ENCODE peak calls at places on chromosomes 5 and 9, in seven cellular contexts. T is GM12891, S is GM12878, E is H1, F is HepG2, Z is K562, N is SK-N-SH. U is an unnamed sample.

GRCh38 chr5:126106032-126106431 is 317.2 kb upstream of the GRAMD2B start:
- DNase-seq in T (no peak), S (no peak), E (no peak), F (no peak), Z (no peak), N (no peak), U (no peak)

GRCh38 chr5:32170303-32171170 is 3.6 kb downstream of the GOLPH3 start:
- DNase-seq in T (no peak), S (no peak), E (no peak), F (no peak), Z (no peak), N (peak; percentile 45), U (no peak)

GRCh38 chr9:132182609-132183073 is 20.8 kb downstream of the NTNG2 start:
- DNase-seq in T (no peak), S (no peak), E (no peak), F (no peak), Z (no peak), N (peak; percentile 81), U (no peak)

GRCh38 chr9:6833518-6834192 is 75.9 kb downstream of the KDM4C start:
- DNase-seq in T (no peak), S (no peak), E (no peak), F (no peak), Z (no peak), N (no peak), U (no peak)

GRCh38 chr5:26763151-26763550 is 275.2 kb downstream of the CDH9 start:
- DNase-seq in T (no peak), S (no peak), E (no peak), F (no peak), Z (no peak), N (no peak), U (no peak)

GRCh38 chr5:128480158-128480557 is 57.9 kb downstream of the FBN2 start:
- DNase-seq in T (no peak), S (no peak), E (no peak), F (no peak), Z (no peak), N (no peak), U (no peak)

GRCh38 chr5:167802755-167803431 is 488.6 kb upstream of the WWC1 start:
- DNase-seq in T (no peak), S (no peak), E (no peak), F (no peak), Z (no peak), N (no peak), U (no peak)

GRCh38 chr5:61256474-61256873 is 75.6 kb upstream of the ZSWIM6 start:
- DNase-seq in T (no peak), S (no peak), E (no peak), F (no peak), Z (no peak), N (no peak), U (no peak)

GRCh38 chr9:121976751-121977150 is 116.4 kb downstream of the TTLL11 start:
- DNase-seq in T (no peak), S (no peak), E (no peak), F (no peak), Z (no peak), N (no peak), U (no peak)

GRCh38 chr5:180675036-180675635 is 25.7 kb upstream of the FLT4 start:
- DNase-seq in T (no peak), S (no peak), E (no peak), F (no peak), Z (no peak), N (no peak), U (no peak)

GRCh38 chr9:2613730-2614271 is 7.8 kb upstream of the VLDLR start:
- DNase-seq in T (no peak), S (no peak), E (no peak), F (no peak), Z (no peak), N (no peak), U (no peak)

GRCh38 chr9:98226516-98226915 is 28.9 kb downstream of the TBC1D2 start:
- DNase-seq in T (no peak), S (no peak), E (no peak), F (peak; percentile 76), Z (no peak), N (no peak), U (no peak)

GRCh38 chr5:133697536-133698258 is 85.4 kb upstream of the FSTL4 start:
- DNase-seq in T (no peak), S (no peak), E (no peak), F (no peak), Z (no peak), N (no peak), U (no peak)

GRCh38 chr5:57412010-57412409 is 70.6 kb downstream of the ACTBL2 start:
- DNase-seq in T (no peak), S (no peak), E (no peak), F (no peak), Z (no peak), N (peak; percentile 24), U (no peak)

GRCh38 chr5:122753500-122753899 is 21.4 kb upstream of the SNX2 start:
- DNase-seq in T (no peak), S (no peak), E (no peak), F (no peak), Z (no peak), N (no peak), U (no peak)

GRCh38 chr9:33227013-33227398 is 13.0 kb upstream of the SPINK4 start:
- DNase-seq in T (no peak), S (no peak), E (no peak), F (no peak), Z (no peak), N (no peak), U (no peak)

GRCh38 chr9:132670816-132671371 is 630 bp downstream of the GTF3C4 start:
- DNase-seq in T (peak; percentile 34), S (no peak), E (peak; percentile 60), F (no peak), Z (peak; percentile 41), N (peak; percentile 70), U (peak; percentile 27)

GRCh38 chr5:38509185-38509584 is 47.3 kb downstream of the LIFR start:
- DNase-seq in T (no peak), S (no peak), E (no peak), F (no peak), Z (no peak), N (no peak), U (no peak)

GRCh38 chr5:172110921-172111873 is 76.8 kb downstream of the STK10 start:
- DNase-seq in T (peak; percentile 63), S (peak; percentile 93), E (no peak), F (no peak), Z (peak; percentile 38), N (peak; percentile 59), U (peak; percentile 73)

GRCh38 chr5:80083115-80083890 is 48.2 kb downstream of the THBS4 start:
- DNase-seq in T (peak; percentile 40), S (no peak), E (peak; percentile 77), F (peak; percentile 54), Z (peak; percentile 70), N (peak; percentile 76), U (no peak)

GRCh38 chr5:456351-457194 is 13.6 kb downstream of the EXOC3 start:
- DNase-seq in T (no peak), S (no peak), E (no peak), F (no peak), Z (no peak), N (no peak), U (no peak)

GRCh38 chr5:12876541-12877298 is 972.5 kb upstream of the CTNND2 start:
- DNase-seq in T (no peak), S (no peak), E (no peak), F (no peak), Z (no peak), N (no peak), U (no peak)

GRCh38 chr5:157059093-157059539 is at the start of gene HAVCR1:
- DNase-seq in T (no peak), S (no peak), E (no peak), F (peak; percentile 88), Z (no peak), N (no peak), U (no peak)

GRCh38 chr5:153592081-153592480 is 101.6 kb downstream of the GRIA1 start:
- DNase-seq in T (no peak), S (no peak), E (no peak), F (no peak), Z (no peak), N (no peak), U (no peak)

GRCh38 chr9:78234810-78235209 is 1.1 kb upstream of the CEP78 start:
- DNase-seq in T (no peak), S (no peak), E (no peak), F (no peak), Z (no peak), N (no peak), U (no peak)

GRCh38 chr9:89077519-89077918 is 86.3 kb downstream of the S1PR3 start:
- DNase-seq in T (no peak), S (no peak), E (no peak), F (no peak), Z (no peak), N (no peak), U (no peak)

GRCh38 chr5:141762790-141763368 is 80.8 kb upstream of the ARAP3 start:
- DNase-seq in T (no peak), S (no peak), E (no peak), F (no peak), Z (no peak), N (no peak), U (no peak)
- TF ChIP-seq TAF1 in T (no peak), S (no peak), E (no peak), F (no peak), Z (no peak), N (no peak), U (no peak)

DNA sequence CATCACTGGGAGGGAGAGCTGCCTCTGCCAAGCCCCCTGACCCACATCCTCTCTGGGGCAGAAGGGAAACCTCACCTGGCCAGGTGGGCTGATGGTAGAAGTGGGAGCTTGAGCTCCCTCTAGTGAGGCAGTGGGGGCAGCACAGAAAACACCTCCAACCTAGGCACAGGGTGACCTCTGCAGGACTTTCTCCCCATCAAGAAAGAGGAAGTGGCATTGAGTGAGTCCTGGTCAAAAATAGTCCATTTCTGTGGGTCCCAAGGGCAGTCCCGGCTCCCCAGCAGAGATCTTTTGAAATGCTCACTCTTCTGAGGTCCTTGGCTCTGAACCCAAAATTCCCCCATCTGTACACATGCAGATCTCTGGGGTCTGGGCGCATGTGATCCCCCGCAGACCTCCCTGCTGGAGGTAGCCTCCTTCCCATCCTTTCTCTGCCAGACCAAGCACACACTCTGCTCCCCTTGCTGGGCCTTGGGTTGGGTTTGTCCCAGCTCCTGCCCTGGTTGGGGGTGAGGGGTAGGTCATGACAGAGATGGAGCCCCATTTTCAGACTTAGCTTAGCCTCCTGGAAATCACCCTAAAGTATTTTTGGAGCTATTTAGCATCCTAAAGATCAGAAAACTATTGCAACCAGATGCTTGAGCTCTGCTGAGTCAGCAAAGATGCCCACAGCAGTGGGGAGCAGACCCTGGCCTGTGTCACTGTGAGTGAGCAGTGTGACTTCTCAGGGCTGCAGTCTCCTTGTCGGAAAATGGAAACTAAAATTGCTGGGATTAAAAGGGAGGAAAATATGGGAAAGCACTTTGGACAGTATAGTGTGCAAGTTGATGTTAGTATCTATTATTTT is 41.6 kb upstream of the LCP2 start:
- DNase-seq in T (peak; percentile 50), S (no peak), E (peak; percentile 72), F (no peak), Z (peak; percentile 77), N (no peak), U (peak; percentile 54)
- TF ChIP-seq POLR2AphosphoS5 in T (no peak), S (no peak), E (no peak), F (no peak), Z (no peak), N (no peak), U (no peak)

GRCh38 chr9:127285957-127286356 is 21.4 kb downstream of the GARNL3 start:
- DNase-seq in T (no peak), S (no peak), E (no peak), F (peak; percentile 13), Z (no peak), N (no peak), U (no peak)
- TF ChIP-seq TAF1 in T (no peak), S (no peak), E (no peak), F (no peak), Z (no peak), N (no peak), U (no peak)

GRCh38 chr5:77971965-77972544 is 195.9 kb upstream of the TBCA start:
- DNase-seq in T (no peak), S (no peak), E (no peak), F (no peak), Z (no peak), N (peak; percentile 51), U (no peak)
- TF ChIP-seq POLR2AphosphoS5 in T (no peak), S (no peak), E (no peak), F (no peak), Z (no peak), N (no peak), U (no peak)

U was measured in GM12892.